ENCODE peak calls at places on chromosomes 12 and 14, in five cellular contexts. A, P, K, E and F are unnamed samples.

GRCh38 chr12:109608796-109609195 is 35.2 kb downstream of the MVK start:
- DNase-seq in K (no peak), P (no peak), E (no peak), A (no peak), F (no peak)

GRCh38 chr14:93044116-93044515 is 71.6 kb downstream of the ITPK1 start:
- DNase-seq in K (no peak), A (peak), E (no peak), P (no peak), F (no peak)

GRCh38 chr14:99792551-99793212 is 531 bp upstream of the EML1 start:
- DNase-seq in P (no peak), A (peak), K (peak), E (no peak), F (no peak)

GRCh38 chr14:74313601-74314000 is 10.9 kb upstream of the ABCD4 start:
- DNase-seq in E (no peak), P (no peak), A (no peak), K (no peak), F (no peak)

GRCh38 chr12:32106517-32107366 is at the start of gene BICD1:
- DNase-seq in E (peak), A (peak), K (peak), P (peak), F (peak)

GRCh38 chr12:38771871-38772270 is 133.5 kb downstream of the CPNE8 start:
- DNase-seq in P (no peak), A (peak), E (no peak), K (peak), F (peak)

GRCh38 chr12:65695077-65695865 is 129.0 kb upstream of the HMGA2 start:
- DNase-seq in E (peak), K (no peak), P (no peak), A (peak), F (no peak)

GRCh38 chr14:92670177-92670576 is 78.2 kb downstream of the LGMN start:
- DNase-seq in P (no peak), E (peak), A (no peak), K (no peak), F (no peak)

GRCh38 chr14:73786942-73787759 is 64.5 kb upstream of the PTGR2 start:
- DNase-seq in P (no peak), A (peak), E (no peak), K (peak), F (peak)

GRCh38 chr12:122126713-122127597 is 47.1 kb downstream of the IL31 start:
- DNase-seq in K (no peak), E (no peak), P (no peak), A (no peak), F (no peak)